ENCODE peak calls at places on chromosomes 6 and 20, in five cellular contexts. T is HTR-8/SVneo, F is aorta, B is nephron progenitor cell, C is cardiac muscle cell. G is an unnamed sample.

GRCh38 chr6:170555305-170555704 is 1.1 kb downstream of the TBP start:
- DNase-seq in T (no peak), B (no peak), F (no peak), C (no peak), G (no peak)

GRCh38 chr6:126054258-126054702 is 67.9 kb downstream of the TRMT11 start:
- DNase-seq in T (no peak), F (no peak), C (no peak), B (no peak), G (no peak)

GRCh38 chr6:141464490-141464889 is 668.2 kb upstream of the GJE1 start:
- DNase-seq in B (no peak), T (no peak), C (no peak), F (no peak), G (no peak)

GRCh38 chr20:63896136-63896890 is 1.4 kb downstream of the DNAJC5 start:
- DNase-seq in C (peak), F (no peak), B (peak), T (peak), G (no peak)

GRCh38 chr20:33148040-33148439 is 19.9 kb upstream of the BPIFA2 start:
- DNase-seq in F (no peak), B (no peak), C (no peak), T (no peak), G (no peak)

GRCh38 chr6:129786548-129786947 is 74.6 kb downstream of the TMEM244 start:
- DNase-seq in C (no peak), F (no peak), T (no peak), B (no peak), G (no peak)

GRCh38 chr6:142474446-142475289 is 172.9 kb downstream of the ADGRG6 start:
- DNase-seq in C (peak), T (peak), F (no peak), B (peak), G (no peak)

GRCh38 chr20:59737073-59737691 is 132.8 kb downstream of the PHACTR3 start:
- DNase-seq in B (no peak), T (no peak), F (peak), C (no peak), G (no peak)

GRCh38 chr6:111027219-111027618 is 45.4 kb downstream of the RPF2 start:
- DNase-seq in F (no peak), B (no peak), T (no peak), C (no peak), G (no peak)

GRCh38 chr6:42104095-42104806 is 38.2 kb downstream of the C6orf132 start:
- DNase-seq in T (no peak), C (peak), B (peak), F (peak), G (no peak)

GRCh38 chr6:144377586-144377985 is 92.5 kb downstream of the UTRN start:
- DNase-seq in B (peak), F (no peak), C (no peak), T (no peak), G (no peak)

GRCh38 chr6:36120539-36120938 is 9.8 kb upstream of the MAPK13 start:
- DNase-seq in F (no peak), T (no peak), B (no peak), C (no peak), G (no peak)

GRCh38 chr6:14074723-14075503 is 42.7 kb upstream of the CD83 start:
- DNase-seq in F (no peak), C (peak), T (peak), B (peak), G (no peak)

GRCh38 chr6:118284736-118285360 is 263.2 kb upstream of the PLN start:
- DNase-seq in T (no peak), C (no peak), B (no peak), F (no peak), G (no peak)

GRCh38 chr6:85460951-85461805 is 11.3 kb downstream of the NT5E start:
- DNase-seq in B (no peak), C (no peak), T (no peak), F (no peak), G (no peak)

GRCh38 chr6:13916230-13916944 is 8.4 kb upstream of the RNF182 start:
- DNase-seq in F (no peak), C (no peak), T (no peak), B (no peak), G (no peak)

GRCh38 chr6:22448311-22448711 is 121.1 kb upstream of the HDGFL1 start:
- DNase-seq in C (no peak), T (peak), B (peak), F (no peak), G (no peak)

GRCh38 chr6:85920782-85921181 is 278.1 kb upstream of the SYNCRIP start:
- DNase-seq in T (no peak), B (no peak), C (no peak), F (no peak), G (no peak)

GRCh38 chr6:79755967-79756366 is 124.8 kb downstream of the SH3BGRL2 start:
- DNase-seq in C (no peak), T (no peak), B (no peak), F (no peak), G (no peak)

GRCh38 chr20:40571625-40572024 is 117.4 kb downstream of the MAFB start:
- DNase-seq in B (no peak), T (no peak), F (no peak), C (no peak), G (no peak)